ENCODE peak calls at places on chromosome 1, in ten cellular contexts. One of them, this sample, is unnamed.

GRCh38 chr1:175823401-175823800 is 80.0 kb upstream of the TNR start:
- DNase-seq in uterus: no peak
- DNase-seq in heart left ventricle: no peak
- DNase-seq in A549: no peak
- DNase-seq in IMR-90: no peak
- DNase-seq in testis: no peak
- DNase-seq in tibial nerve: no peak
- DNase-seq in body of pancreas: no peak
- DNase-seq in NB4: no peak
- DNase-seq in Peyer's patch: no peak
- DNase-seq in this sample: no peak

GRCh38 chr1:45884700-45885099 is 81.3 kb downstream of the MAST2 start:
- DNase-seq in IMR-90: peak
- DNase-seq in NB4: no peak
- DNase-seq in testis: no peak
- DNase-seq in tibial nerve: no peak
- DNase-seq in body of pancreas: no peak
- DNase-seq in heart left ventricle: no peak
- DNase-seq in uterus: no peak
- DNase-seq in Peyer's patch: no peak
- DNase-seq in A549: peak
- DNase-seq in this sample: no peak

GRCh38 chr1:84611091-84611490 is 36.9 kb upstream of the CTBS start:
- DNase-seq in Peyer's patch: no peak
- DNase-seq in testis: no peak
- DNase-seq in heart left ventricle: no peak
- DNase-seq in NB4: no peak
- DNase-seq in body of pancreas: no peak
- DNase-seq in uterus: no peak
- DNase-seq in tibial nerve: no peak
- DNase-seq in IMR-90: no peak
- DNase-seq in A549: no peak
- DNase-seq in this sample: no peak

GRCh38 chr1:233708416-233708815 is 94.5 kb downstream of the KCNK1 start:
- DNase-seq in Peyer's patch: no peak
- DNase-seq in IMR-90: no peak
- DNase-seq in tibial nerve: no peak
- DNase-seq in heart left ventricle: no peak
- DNase-seq in uterus: no peak
- DNase-seq in NB4: no peak
- DNase-seq in testis: no peak
- DNase-seq in A549: no peak
- DNase-seq in body of pancreas: no peak
- DNase-seq in this sample: no peak

GRCh38 chr1:20112279-20113000 is 6.9 kb downstream of the PLA2G2D start:
- DNase-seq in heart left ventricle: no peak
- DNase-seq in IMR-90: no peak
- DNase-seq in A549: no peak
- DNase-seq in uterus: no peak
- DNase-seq in NB4: no peak
- DNase-seq in Peyer's patch: peak
- DNase-seq in testis: no peak
- DNase-seq in body of pancreas: no peak
- DNase-seq in tibial nerve: no peak
- DNase-seq in this sample: no peak

GRCh38 chr1:18640228-18641004 is 9.8 kb downstream of the PAX7 start:
- DNase-seq in tibial nerve: no peak
- DNase-seq in uterus: no peak
- DNase-seq in NB4: no peak
- DNase-seq in IMR-90: no peak
- DNase-seq in A549: no peak
- DNase-seq in body of pancreas: no peak
- DNase-seq in heart left ventricle: no peak
- DNase-seq in Peyer's patch: no peak
- DNase-seq in testis: no peak
- DNase-seq in this sample: no peak

GRCh38 chr1:37875833-37876232 is 16.4 kb upstream of the MTF1 start:
- DNase-seq in heart left ventricle: no peak
- DNase-seq in NB4: peak
- DNase-seq in A549: peak
- DNase-seq in testis: no peak
- DNase-seq in body of pancreas: no peak
- DNase-seq in tibial nerve: no peak
- DNase-seq in Peyer's patch: no peak
- DNase-seq in uterus: no peak
- DNase-seq in IMR-90: no peak
- DNase-seq in this sample: no peak

GRCh38 chr1:54309631-54310366 is 96.4 kb downstream of the SSBP3 start:
- DNase-seq in testis: no peak
- DNase-seq in NB4: no peak
- DNase-seq in heart left ventricle: no peak
- DNase-seq in uterus: no peak
- DNase-seq in body of pancreas: no peak
- DNase-seq in Peyer's patch: no peak
- DNase-seq in tibial nerve: no peak
- DNase-seq in IMR-90: no peak
- DNase-seq in A549: no peak
- DNase-seq in this sample: no peak

GRCh38 chr1:34987018-34987417 is 1.9 kb upstream of the TMEM35B start:
- DNase-seq in IMR-90: peak
- DNase-seq in NB4: no peak
- DNase-seq in body of pancreas: no peak
- DNase-seq in A549: no peak
- DNase-seq in tibial nerve: no peak
- DNase-seq in testis: no peak
- DNase-seq in uterus: no peak
- DNase-seq in heart left ventricle: no peak
- DNase-seq in Peyer's patch: no peak
- DNase-seq in this sample: no peak

GRCh38 chr1:34983700-34984355 is 1.3 kb downstream of the TMEM35B start:
- DNase-seq in Peyer's patch: no peak
- DNase-seq in tibial nerve: no peak
- DNase-seq in NB4: no peak
- DNase-seq in IMR-90: peak
- DNase-seq in testis: no peak
- DNase-seq in body of pancreas: peak
- DNase-seq in uterus: no peak
- DNase-seq in A549: no peak
- DNase-seq in heart left ventricle: no peak
- DNase-seq in this sample: no peak

GRCh38 chr1:34984435-34985062 is 598 bp downstream of the TMEM35B start:
- DNase-seq in A549: no peak
- DNase-seq in tibial nerve: peak
- DNase-seq in testis: peak
- DNase-seq in Peyer's patch: peak
- DNase-seq in IMR-90: peak
- DNase-seq in body of pancreas: no peak
- DNase-seq in uterus: peak
- DNase-seq in heart left ventricle: peak
- DNase-seq in NB4: peak
- DNase-seq in this sample: peak

GRCh38 chr1:34982820-34983376 is 2.2 kb downstream of the TMEM35B start:
- DNase-seq in IMR-90: no peak
- DNase-seq in heart left ventricle: no peak
- DNase-seq in NB4: peak
- DNase-seq in tibial nerve: no peak
- DNase-seq in body of pancreas: no peak
- DNase-seq in Peyer's patch: no peak
- DNase-seq in uterus: no peak
- DNase-seq in testis: no peak
- DNase-seq in A549: no peak
- DNase-seq in this sample: no peak

DNA sequence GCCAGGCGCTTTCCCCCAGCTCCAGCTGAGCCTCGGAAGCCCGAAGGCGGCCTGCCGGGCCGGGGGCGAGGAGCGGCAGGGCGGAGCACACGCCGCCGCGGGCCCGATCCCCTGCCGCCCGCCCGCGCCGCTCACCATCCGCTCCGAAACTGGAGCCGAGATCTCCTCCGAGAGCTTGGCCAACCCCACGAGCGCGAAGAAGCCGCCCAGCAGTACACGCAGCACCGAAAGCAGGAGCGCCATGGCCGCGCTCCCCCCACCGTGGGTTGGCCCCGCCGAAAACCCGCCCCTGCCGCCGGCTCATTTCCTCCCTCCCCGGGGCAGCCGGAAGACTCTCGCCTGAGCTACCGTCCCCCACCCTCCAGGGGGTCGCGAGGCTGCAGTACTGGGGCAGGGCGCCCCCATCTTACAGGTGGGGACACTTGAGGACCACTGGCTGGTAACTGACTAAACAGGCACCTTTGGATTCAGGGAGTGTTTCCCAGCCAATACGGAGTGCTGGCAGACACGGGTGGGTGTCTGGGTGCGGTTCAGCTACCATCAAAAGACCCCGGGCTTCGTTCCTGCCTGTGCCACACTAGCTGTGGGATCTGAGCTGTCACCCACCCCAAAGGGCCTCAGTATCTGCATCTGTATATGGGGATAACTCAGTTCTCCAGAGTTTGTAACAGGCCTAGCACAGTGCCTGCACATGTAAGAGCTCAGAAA is at the start of gene TMEM35B:
- DNase-seq in tibial nerve: peak
- DNase-seq in testis: peak
- DNase-seq in body of pancreas: peak
- DNase-seq in Peyer's patch: peak
- DNase-seq in IMR-90: peak
- DNase-seq in uterus: peak
- DNase-seq in heart left ventricle: peak
- DNase-seq in NB4: peak
- DNase-seq in A549: peak
- DNase-seq in this sample: peak
- TF ChIP-seq POLR2A in tibial nerve: peak
- TF ChIP-seq POLR2A in testis: no peak
- TF ChIP-seq POLR2A in body of pancreas: peak
- TF ChIP-seq POLR2A in Peyer's patch: peak
- TF ChIP-seq POLR2A in IMR-90: peak
- TF ChIP-seq POLR2A in uterus: peak
- TF ChIP-seq POLR2A in heart left ventricle: peak
- TF ChIP-seq POLR2A in NB4: peak
- TF ChIP-seq POLR2A in A549: peak
- TF ChIP-seq POLR2A in this sample: peak

GRCh38 chr1:201147396-201148015 is 6.8 kb downstream of the TMEM9 start:
- DNase-seq in uterus: no peak
- DNase-seq in A549: no peak
- DNase-seq in Peyer's patch: no peak
- DNase-seq in IMR-90: no peak
- DNase-seq in tibial nerve: no peak
- DNase-seq in NB4: no peak
- DNase-seq in heart left ventricle: no peak
- DNase-seq in body of pancreas: no peak
- DNase-seq in testis: no peak
- DNase-seq in this sample: no peak

GRCh38 chr1:201145816-201146215 is 8.5 kb downstream of the TMEM9 start:
- DNase-seq in IMR-90: no peak
- DNase-seq in A549: no peak
- DNase-seq in heart left ventricle: no peak
- DNase-seq in NB4: no peak
- DNase-seq in uterus: no peak
- DNase-seq in Peyer's patch: no peak
- DNase-seq in testis: no peak
- DNase-seq in tibial nerve: no peak
- DNase-seq in body of pancreas: no peak
- DNase-seq in this sample: no peak

GRCh38 chr1:201146626-201147390 is 7.5 kb downstream of the TMEM9 start:
- DNase-seq in testis: no peak
- DNase-seq in body of pancreas: no peak
- DNase-seq in NB4: no peak
- DNase-seq in Peyer's patch: no peak
- DNase-seq in uterus: no peak
- DNase-seq in A549: no peak
- DNase-seq in tibial nerve: no peak
- DNase-seq in IMR-90: no peak
- DNase-seq in heart left ventricle: no peak
- DNase-seq in this sample: no peak

GRCh38 chr1:201145132-201145531 is 9.1 kb downstream of the TMEM9 start:
- DNase-seq in testis: no peak
- DNase-seq in heart left ventricle: no peak
- DNase-seq in uterus: no peak
- DNase-seq in IMR-90: no peak
- DNase-seq in NB4: no peak
- DNase-seq in body of pancreas: no peak
- DNase-seq in Peyer's patch: no peak
- DNase-seq in A549: no peak
- DNase-seq in tibial nerve: no peak
- DNase-seq in this sample: no peak

DNA sequence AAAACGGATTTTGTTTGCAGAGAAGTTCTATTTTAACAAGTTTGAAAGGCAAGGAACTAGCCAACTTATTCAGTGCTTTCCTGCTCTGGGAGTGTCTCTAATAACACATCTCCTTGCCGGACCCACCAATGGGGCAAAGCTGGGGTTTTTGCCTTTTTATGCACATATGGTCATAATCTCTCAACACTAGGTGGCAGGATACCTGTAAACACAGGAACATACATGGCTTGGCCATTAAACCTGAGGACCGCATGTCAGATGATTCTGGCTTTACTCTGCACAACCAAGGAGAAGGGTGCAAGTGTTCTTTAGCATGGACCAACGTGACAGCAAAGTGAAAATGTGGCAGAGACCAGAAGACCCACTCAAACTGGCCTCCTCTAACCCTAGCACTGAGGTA is 4.9 kb downstream of the TMEM9 start:
- DNase-seq in A549: peak
- DNase-seq in NB4: peak
- DNase-seq in tibial nerve: no peak
- DNase-seq in body of pancreas: peak
- DNase-seq in heart left ventricle: no peak
- DNase-seq in IMR-90: peak
- DNase-seq in testis: no peak
- DNase-seq in uterus: no peak
- DNase-seq in Peyer's patch: no peak
- DNase-seq in this sample: no peak
- H3K4me3 ChIP-seq in A549: no peak
- H3K4me3 ChIP-seq in NB4: no peak
- H3K4me3 ChIP-seq in tibial nerve: no peak
- H3K4me3 ChIP-seq in body of pancreas: no peak
- H3K4me3 ChIP-seq in heart left ventricle: no peak
- H3K4me3 ChIP-seq in IMR-90: no peak
- H3K4me3 ChIP-seq in testis: no peak
- H3K4me3 ChIP-seq in uterus: no peak
- H3K4me3 ChIP-seq in Peyer's patch: no peak
- H3K4me3 ChIP-seq in this sample: no peak

GRCh38 chr1:59361766-59362165 is 64.9 kb downstream of the FGGY start:
- DNase-seq in heart left ventricle: peak
- DNase-seq in NB4: no peak
- DNase-seq in Peyer's patch: no peak
- DNase-seq in IMR-90: no peak
- DNase-seq in testis: no peak
- DNase-seq in tibial nerve: no peak
- DNase-seq in body of pancreas: no peak
- DNase-seq in uterus: no peak
- DNase-seq in A549: no peak
- DNase-seq in this sample: no peak

GRCh38 chr1:59359325-59359724 is 62.4 kb downstream of the FGGY start:
- DNase-seq in IMR-90: no peak
- DNase-seq in uterus: no peak
- DNase-seq in body of pancreas: no peak
- DNase-seq in testis: no peak
- DNase-seq in heart left ventricle: no peak
- DNase-seq in NB4: no peak
- DNase-seq in Peyer's patch: no peak
- DNase-seq in A549: no peak
- DNase-seq in tibial nerve: no peak
- DNase-seq in this sample: no peak

GRCh38 chr1:59357645-59358044 is 60.8 kb downstream of the FGGY start:
- DNase-seq in tibial nerve: no peak
- DNase-seq in testis: no peak
- DNase-seq in uterus: no peak
- DNase-seq in Peyer's patch: no peak
- DNase-seq in NB4: no peak
- DNase-seq in A549: no peak
- DNase-seq in body of pancreas: peak
- DNase-seq in IMR-90: no peak
- DNase-seq in heart left ventricle: no peak
- DNase-seq in this sample: no peak

GRCh38 chr1:59360170-59360569 is 63.3 kb downstream of the FGGY start:
- DNase-seq in A549: peak
- DNase-seq in Peyer's patch: no peak
- DNase-seq in IMR-90: peak
- DNase-seq in tibial nerve: no peak
- DNase-seq in heart left ventricle: no peak
- DNase-seq in body of pancreas: peak
- DNase-seq in testis: no peak
- DNase-seq in NB4: no peak
- DNase-seq in uterus: no peak
- DNase-seq in this sample: no peak

GRCh38 chr1:59360729-59361128 is 63.8 kb downstream of the FGGY start:
- DNase-seq in heart left ventricle: no peak
- DNase-seq in uterus: no peak
- DNase-seq in Peyer's patch: no peak
- DNase-seq in A549: no peak
- DNase-seq in tibial nerve: no peak
- DNase-seq in testis: no peak
- DNase-seq in IMR-90: no peak
- DNase-seq in NB4: no peak
- DNase-seq in body of pancreas: no peak
- DNase-seq in this sample: no peak
- TF ChIP-seq POLR2A in heart left ventricle: no peak
- TF ChIP-seq POLR2A in uterus: no peak
- TF ChIP-seq POLR2A in Peyer's patch: no peak
- TF ChIP-seq POLR2A in A549: no peak
- TF ChIP-seq POLR2A in tibial nerve: no peak
- TF ChIP-seq POLR2A in testis: no peak
- TF ChIP-seq POLR2A in IMR-90: no peak
- TF ChIP-seq POLR2A in NB4: no peak
- TF ChIP-seq POLR2A in body of pancreas: no peak
- TF ChIP-seq POLR2A in this sample: no peak

DNA sequence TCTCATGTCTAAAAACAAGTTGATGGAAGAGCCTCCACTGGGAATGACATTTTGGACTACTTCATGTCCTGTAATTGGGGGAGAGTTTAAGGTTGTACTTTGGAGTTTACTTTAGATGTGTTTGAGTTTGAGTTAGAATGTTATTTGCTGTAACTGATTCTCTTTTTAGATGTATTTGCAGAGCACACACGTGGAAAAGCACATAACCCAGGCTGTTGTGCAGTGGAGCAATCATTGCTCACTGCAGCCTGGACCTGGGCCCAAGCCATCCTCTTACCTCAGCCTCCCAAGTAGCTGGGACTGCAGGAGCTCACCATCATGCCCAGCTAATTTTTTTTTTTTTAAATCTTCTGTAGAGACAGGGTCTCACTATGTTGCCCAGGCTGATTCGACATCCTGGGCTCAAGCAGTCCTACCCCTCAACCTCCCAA is 36.7 kb upstream of the SH3D21 start:
- DNase-seq in heart left ventricle: no peak
- DNase-seq in Peyer's patch: no peak
- DNase-seq in tibial nerve: no peak
- DNase-seq in A549: peak
- DNase-seq in NB4: no peak
- DNase-seq in testis: no peak
- DNase-seq in body of pancreas: peak
- DNase-seq in IMR-90: peak
- DNase-seq in uterus: no peak
- DNase-seq in this sample: peak
- H3K4me3 ChIP-seq in heart left ventricle: no peak
- H3K4me3 ChIP-seq in Peyer's patch: no peak
- H3K4me3 ChIP-seq in tibial nerve: no peak
- H3K4me3 ChIP-seq in A549: no peak
- H3K4me3 ChIP-seq in NB4: no peak
- H3K4me3 ChIP-seq in testis: no peak
- H3K4me3 ChIP-seq in body of pancreas: no peak
- H3K4me3 ChIP-seq in IMR-90: no peak
- H3K4me3 ChIP-seq in uterus: no peak
- H3K4me3 ChIP-seq in this sample: no peak